ENCODE peak calls at places on chromosomes 4 and X, in nine cellular contexts. U is SK-N-SH; S is activated T-cell treated with anti-CD3 and anti-CD28 coated beads, Interleukin-2, amount 50 U/mL, for 24 hours; N is thoracic aorta; D is EH; H is aorta; M is M059J; W is smooth muscle cell of the brain vasculature; L is neural progenitor cell. C is an unnamed sample.

GRCh38 chrX:24014388-24015018 is 12.5 kb downstream of the KLHL15 start:
- DNase-seq in D (no peak), L (no peak), W (no peak), H (no peak), S (peak), M (no peak), N (no peak), U (no peak), C (no peak)

GRCh38 chr4:88697113-88697512 is 516 bp downstream of the NAP1L5 start:
- DNase-seq in D (peak), H (no peak), N (no peak), M (peak), W (no peak), U (peak), S (peak), L (no peak), C (no peak)

GRCh38 chr4:70722199-70722791 is 531 bp downstream of the RUFY3 start:
- DNase-seq in U (peak), L (no peak), S (no peak), D (peak), W (no peak), H (no peak), N (no peak), M (peak), C (no peak)

GRCh38 chrX:139811942-139812629 is 104.1 kb upstream of the MCF2 start:
- DNase-seq in D (no peak), N (no peak), L (no peak), M (no peak), U (no peak), H (no peak), S (no peak), W (no peak), C (no peak)

GRCh38 chr4:65089666-65090065 is 580.6 kb downstream of the EPHA5 start:
- DNase-seq in D (peak), H (no peak), U (no peak), W (no peak), L (peak), M (peak), N (no peak), S (no peak), C (no peak)

GRCh38 chrX:134933911-134934310 is 56.9 kb upstream of the SMIM10 start:
- DNase-seq in N (no peak), M (peak), L (no peak), U (no peak), S (no peak), D (no peak), H (no peak), W (no peak), C (no peak)

GRCh38 chr4:147610666-147611065 is 6.5 kb upstream of the TMEM184C start:
- DNase-seq in H (no peak), M (no peak), S (no peak), L (no peak), N (no peak), U (peak), D (peak), W (no peak), C (no peak)

GRCh38 chrX:41781500-41781899 is 57.5 kb downstream of the GPR82 start:
- DNase-seq in M (peak), U (peak), H (no peak), S (no peak), W (no peak), N (no peak), L (peak), D (peak), C (peak)

GRCh38 chrX:50697691-50698090 is 116.3 kb downstream of the SHROOM4 start:
- DNase-seq in N (no peak), M (peak), W (no peak), S (no peak), U (no peak), D (peak), H (no peak), L (no peak), C (peak)

GRCh38 chrX:130413415-130413814 is 11.6 kb downstream of the RBMX2 start:
- DNase-seq in U (no peak), S (no peak), L (no peak), N (no peak), H (no peak), W (no peak), D (peak), M (peak), C (no peak)

GRCh38 chrX:12292996-12293765 is 154.9 kb downstream of the FRMPD4 start:
- DNase-seq in L (no peak), U (no peak), D (peak), H (no peak), W (no peak), S (no peak), M (no peak), N (no peak), C (no peak)